ENCODE peak calls at places on chromosome 7, in four cellular contexts. P is heart left ventricle, X is left lung, H is HCT116. K is an unnamed sample.

GRCh38 chr7:106371629-106372028 is 86.8 kb upstream of the NAMPT start:
- DNase-seq in P (no peak), X (peak; percentile 80), H (no peak), K (peak; percentile 71)

GRCh38 chr7:155984028-155984607 is 171.9 kb upstream of the SHH start:
- DNase-seq in H (no peak), P (no peak), X (no peak), K (peak; percentile 49)

GRCh38 chr7:148697256-148697841 is 1.4 kb upstream of the CUL1 start:
- DNase-seq in H (no peak), P (no peak), X (no peak), K (no peak)

GRCh38 chr7:88759216-88759955 is at the start of gene ZNF804B:
- DNase-seq in H (no peak), P (peak; percentile 60), X (no peak), K (peak; percentile 64)

GRCh38 chr7:7181519-7182155 is 707 bp upstream of the C1GALT1 start:
- DNase-seq in X (peak; percentile 37), H (peak; percentile 32), P (peak; percentile 25), K (peak; percentile 67)

GRCh38 chr7:106217089-106217542 is 67.7 kb downstream of the NAMPT start:
- DNase-seq in X (peak; percentile 49), P (peak; percentile 75), H (peak; percentile 21), K (peak; percentile 82)

GRCh38 chr7:41133700-41134099 is 569.2 kb downstream of the INHBA start:
- DNase-seq in P (no peak), H (no peak), X (no peak), K (no peak)

GRCh38 chr7:105098863-105099515 is 85.0 kb downstream of the KMT2E start:
- DNase-seq in X (no peak), P (no peak), H (no peak), K (no peak)

GRCh38 chr7:55774327-55775050 is 88.1 kb downstream of the SEPTIN14 start:
- DNase-seq in H (no peak), X (no peak), P (no peak), K (no peak)

GRCh38 chr7:150793569-150794238 is 6.5 kb downstream of the TMEM176B start:
- DNase-seq in H (no peak), X (no peak), P (no peak), K (no peak)

GRCh38 chr7:94395141-94396041 is 696 bp downstream of the COL1A2 start:
- DNase-seq in H (peak; percentile 59), X (no peak), P (no peak), K (no peak)

GRCh38 chr7:135970682-135971365 is 6.3 kb downstream of the MTPN start:
- DNase-seq in H (no peak), X (no peak), P (no peak), K (no peak)

GRCh38 chr7:7595451-7595850 is 28.8 kb downstream of the MIOS start:
- DNase-seq in H (peak; percentile 8), X (no peak), P (no peak), K (no peak)

GRCh38 chr7:155665957-155666287 is 21.5 kb downstream of the RBM33 start:
- DNase-seq in X (no peak), P (no peak), H (no peak), K (no peak)

GRCh38 chr7:129118976-129119375 is 25.5 kb upstream of the TSPAN33 start:
- DNase-seq in P (no peak), H (no peak), X (no peak), K (no peak)

GRCh38 chr7:78514653-78515052 is 716.1 kb downstream of the PHTF2 start:
- DNase-seq in P (no peak), H (no peak), X (no peak), K (no peak)

GRCh38 chr7:91836065-91836368 is 44.5 kb downstream of the MTERF1 start:
- DNase-seq in X (no peak), P (no peak), H (no peak), K (no peak)

GRCh38 chr7:107751113-107751512 is 7.2 kb downstream of the CBLL1 start:
- DNase-seq in P (no peak), H (no peak), X (no peak), K (no peak)

GRCh38 chr7:107742678-107743566 is 1.0 kb upstream of the CBLL1 start:
- DNase-seq in H (no peak), P (peak; percentile 77), X (peak; percentile 73), K (peak; percentile 82)

GRCh38 chr7:107744345-107744750 is 406 bp downstream of the CBLL1 start:
- DNase-seq in H (no peak), X (no peak), P (no peak), K (no peak)

GRCh38 chr7:107743567-107744344 is at the start of gene CBLL1:
- DNase-seq in P (peak; percentile 98), H (peak; percentile 87), X (peak; percentile 97), K (peak; percentile 98)

DNA sequence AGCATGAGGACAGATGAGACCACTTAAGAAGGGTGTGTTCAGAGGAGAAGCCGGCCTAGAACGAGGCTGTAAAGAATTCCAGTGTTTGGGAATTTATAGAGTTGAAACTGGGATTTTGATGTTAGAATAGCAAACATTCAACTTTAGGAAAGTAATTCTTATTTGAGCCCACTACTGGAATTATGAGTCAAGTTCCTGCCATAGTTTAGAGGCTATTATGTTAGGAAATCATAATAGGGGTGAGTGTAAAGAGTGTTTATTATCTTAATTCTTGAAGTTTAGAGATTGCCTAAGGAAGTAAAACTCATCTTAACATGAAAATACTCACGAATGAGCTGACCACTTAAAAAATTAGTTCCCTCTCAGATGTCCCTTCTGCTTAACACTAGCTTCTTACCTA is 2.1 kb downstream of the CBLL1 start:
- DNase-seq in H (no peak), P (no peak), X (no peak), K (no peak)
- H3K4me1 ChIP-seq in H (peaks cover 15% of the 10 kb centered on the region), P (peaks cover 45% of the 10 kb centered on the region), X (peaks cover 52% of the 10 kb centered on the region), K (peaks cover 33% of the 10 kb centered on the region)

GRCh38 chr7:36943591-36944430 is 219.5 kb upstream of the AOAH start:
- DNase-seq in P (no peak), X (no peak), H (no peak), K (no peak)

GRCh38 chr7:36942558-36943354 is 218.5 kb upstream of the AOAH start:
- DNase-seq in H (no peak), P (no peak), X (no peak), K (no peak)

GRCh38 chr7:36946401-36946739 is 222.1 kb upstream of the AOAH start:
- DNase-seq in X (no peak), H (no peak), P (no peak), K (no peak)

GRCh38 chr7:36944843-36945242 is 220.5 kb upstream of the AOAH start:
- DNase-seq in H (no peak), P (no peak), X (no peak), K (no peak)

GRCh38 chr7:36945612-36946400 is 221.5 kb upstream of the AOAH start:
- DNase-seq in P (no peak), X (no peak), H (no peak), K (no peak)
- H3K4me1 ChIP-seq in P (peaks cover 20% of the 10 kb centered on the region), X (peaks cover 18% of the 10 kb centered on the region), H (no peaks in the 10 kb centered on the region), K (peaks cover 18% of the 10 kb centered on the region)

GRCh38 chr7:307970-308369 is 18.0 kb downstream of the FOXL3 start:
- DNase-seq in P (peak; percentile 1), X (no peak), H (no peak), K (no peak)
- H3K4me1 ChIP-seq in P (no peaks in the 10 kb centered on the region), X (no peaks in the 10 kb centered on the region), H (no peaks in the 10 kb centered on the region), K (no peaks in the 10 kb centered on the region)

GRCh38 chr7:1531979-1532455 is 1.5 kb downstream of the MAFK start:
- DNase-seq in P (no peak), H (no peak), X (no peak), K (no peak)
- H3K4me1 ChIP-seq in P (peaks cover 60% of the 10 kb centered on the region), H (peaks cover 48% of the 10 kb centered on the region), X (peaks cover 63% of the 10 kb centered on the region), K (peaks cover 41% of the 10 kb centered on the region)

DNA sequence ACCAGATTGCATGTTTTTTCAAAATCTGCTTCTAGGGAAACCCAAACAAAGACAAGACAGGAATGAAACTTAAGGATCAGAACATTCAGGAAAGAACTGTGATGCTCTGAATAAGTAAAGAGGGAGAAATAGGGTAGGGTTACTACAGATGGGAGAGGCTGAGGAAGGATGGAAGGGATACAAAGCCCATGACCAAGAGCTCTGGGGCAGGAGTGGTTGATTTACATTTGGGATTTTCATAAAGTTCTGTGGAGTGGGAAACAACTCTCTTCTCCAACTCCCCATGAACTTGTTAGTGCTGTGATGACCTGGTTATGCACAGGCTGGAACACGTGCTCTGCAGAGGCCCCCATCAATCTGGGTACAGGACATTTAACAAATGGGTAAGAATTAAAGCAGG is 216.0 kb upstream of the KLF14 start:
- DNase-seq in P (no peak), X (no peak), H (no peak), K (no peak)
- H3K4me1 ChIP-seq in P (peaks cover 31% of the 10 kb centered on the region), X (peaks cover 43% of the 10 kb centered on the region), H (peaks cover 60% of the 10 kb centered on the region), K (peaks cover 6% of the 10 kb centered on the region)

GRCh38 chr7:20301311-20301939 is 29.3 kb upstream of the ITGB8 start:
- DNase-seq in H (no peak), X (no peak), P (no peak), K (no peak)

GRCh38 chr7:20304366-20304765 is 26.3 kb upstream of the ITGB8 start:
- DNase-seq in H (no peak), X (no peak), P (no peak), K (no peak)

GRCh38 chr7:20299647-20300312 is 30.9 kb upstream of the ITGB8 start:
- DNase-seq in X (no peak), H (no peak), P (no peak), K (no peak)

GRCh38 chr7:20305726-20306125 is 25.0 kb upstream of the ITGB8 start:
- DNase-seq in H (no peak), P (no peak), X (no peak), K (no peak)

DNA sequence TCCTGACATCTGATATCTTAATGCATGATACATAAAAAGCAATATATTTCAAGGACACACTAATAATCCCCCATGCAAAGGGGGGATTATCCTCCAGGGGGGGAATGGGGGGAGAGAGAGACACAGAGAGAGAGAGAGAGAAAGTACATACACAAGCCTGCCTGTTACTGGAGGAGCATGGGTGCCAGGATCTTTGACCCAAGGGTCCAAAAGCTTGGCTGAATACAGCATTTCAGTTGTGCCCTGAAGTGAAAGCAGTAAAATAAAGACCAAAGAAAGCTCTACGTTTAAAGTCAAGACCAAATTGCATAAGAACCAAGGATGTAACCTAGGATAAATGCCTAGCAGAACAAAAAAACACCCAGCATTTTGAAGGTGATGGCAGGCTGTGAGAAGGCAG is 27.8 kb upstream of the ITGB8 start:
- DNase-seq in H (no peak), X (no peak), P (no peak), K (no peak)
- H3K4me1 ChIP-seq in H (no peaks in the 10 kb centered on the region), X (no peaks in the 10 kb centered on the region), P (no peaks in the 10 kb centered on the region), K (no peaks in the 10 kb centered on the region)

K was measured in upper lobe of right lung.